ENCODE peak calls at places on chromosomes 5 and 9, in nine cellular contexts. T, D, K, R, B, V, Y, G and U are unnamed samples.

GRCh38 chr5:31412324-31412723 is 119.6 kb downstream of the DROSHA start:
- DNase-seq in T (no peak), D (no peak), K (no peak), R (no peak), B (no peak), V (no peak), Y (no peak), G (no peak), U (no peak)

GRCh38 chr9:133375116-133375723 is 640 bp downstream of the SURF4 start:
- DNase-seq in T (no peak), D (no peak), K (no peak), R (peak), B (peak), V (peak), Y (no peak), G (no peak), U (no peak)

GRCh38 chr5:20231040-20231439 is 243.0 kb upstream of the CDH18 start:
- DNase-seq in T (no peak), D (no peak), K (no peak), R (no peak), B (no peak), V (no peak), Y (no peak), G (no peak), U (no peak)

GRCh38 chr5:3590967-3591900 is 4.4 kb upstream of the IRX1 start:
- DNase-seq in T (no peak), D (no peak), K (no peak), R (no peak), B (no peak), V (no peak), Y (no peak), G (no peak), U (no peak)

GRCh38 chr9:69223605-69224004 is 49.5 kb downstream of the TJP2 start:
- DNase-seq in T (no peak), D (no peak), K (no peak), R (no peak), B (peak), V (peak), Y (no peak), G (peak), U (no peak)

GRCh38 chr5:53487436-53487835 is 7.0 kb downstream of the FST start:
- DNase-seq in T (no peak), D (no peak), K (no peak), R (no peak), B (no peak), V (no peak), Y (no peak), G (no peak), U (no peak)

GRCh38 chr5:134647750-134648424 is 698 bp upstream of the SEC24A start:
- DNase-seq in T (no peak), D (no peak), K (no peak), R (no peak), B (peak), V (peak), Y (no peak), G (peak), U (peak)

GRCh38 chr5:123092696-123093095 is 3.7 kb downstream of the PRDM6 start:
- DNase-seq in T (no peak), D (no peak), K (no peak), R (no peak), B (no peak), V (no peak), Y (no peak), G (no peak), U (no peak)

GRCh38 chr5:1474183-1474839 is 29.1 kb upstream of the SLC6A3 start:
- DNase-seq in T (peak), D (no peak), K (peak), R (peak), B (no peak), V (no peak), Y (no peak), G (no peak), U (no peak)

GRCh38 chr5:83179966-83180365 is 102.6 kb downstream of the XRCC4 start:
- DNase-seq in T (no peak), D (no peak), K (no peak), R (no peak), B (no peak), V (no peak), Y (no peak), G (no peak), U (no peak)

GRCh38 chr5:127870914-127871313 is 167.7 kb downstream of the CCDC192 start:
- DNase-seq in T (peak), D (peak), K (no peak), R (no peak), B (no peak), V (peak), Y (peak), G (no peak), U (no peak)

GRCh38 chr9:114364528-114365041 is 23.2 kb downstream of the AKNA start:
- DNase-seq in T (no peak), D (peak), K (no peak), R (no peak), B (no peak), V (no peak), Y (no peak), G (no peak), U (no peak)

GRCh38 chr9:127763918-127764384 is 14.5 kb downstream of the SH2D3C start:
- DNase-seq in T (no peak), D (no peak), K (peak), R (peak), B (peak), V (peak), Y (no peak), G (no peak), U (peak)

GRCh38 chr9:126165755-126166154 is 160.9 kb upstream of the MVB12B start:
- DNase-seq in T (no peak), D (no peak), K (no peak), R (no peak), B (no peak), V (peak), Y (no peak), G (no peak), U (no peak)

GRCh38 chr9:134968011-134968822 is 50.5 kb upstream of the FCN1 start:
- DNase-seq in T (no peak), D (peak), K (no peak), R (peak), B (no peak), V (no peak), Y (no peak), G (no peak), U (no peak)

GRCh38 chr9:134970719-134971118 is 53.0 kb upstream of the FCN1 start:
- DNase-seq in T (no peak), D (peak), K (no peak), R (no peak), B (no peak), V (no peak), Y (no peak), G (no peak), U (no peak)

GRCh38 chr9:134968823-134969090 is 51.0 kb upstream of the FCN1 start:
- DNase-seq in T (no peak), D (peak), K (no peak), R (peak), B (no peak), V (no peak), Y (no peak), G (no peak), U (no peak)

GRCh38 chr9:134970198-134970597 is 52.5 kb upstream of the FCN1 start:
- DNase-seq in T (no peak), D (no peak), K (no peak), R (no peak), B (no peak), V (no peak), Y (no peak), G (no peak), U (no peak)

DNA sequence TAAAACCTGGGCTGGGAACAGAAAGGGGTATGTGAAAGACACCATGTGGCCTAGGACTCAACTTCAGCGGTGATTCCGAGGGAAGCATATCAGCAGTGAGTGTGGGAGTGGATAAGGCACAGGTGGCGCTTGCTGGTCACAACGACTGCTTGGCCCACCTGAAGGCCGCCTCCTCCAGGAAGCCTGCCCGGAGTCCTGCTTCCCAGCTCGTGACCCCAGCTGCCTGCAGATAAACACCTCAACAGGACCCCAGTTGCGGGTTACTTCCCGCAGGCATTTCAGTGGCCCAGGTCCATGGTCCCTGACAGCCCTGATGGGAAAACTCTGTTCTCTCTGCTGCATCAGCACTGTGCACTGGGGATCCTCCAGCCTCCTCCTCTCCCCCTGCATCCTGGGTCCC is 51.7 kb upstream of the FCN1 start:
- DNase-seq in T (no peak), D (peak), K (no peak), R (no peak), B (no peak), V (no peak), Y (no peak), G (no peak), U (no peak)
- H3K27ac ChIP-seq in T (no peak), D (no peak), K (no peak), R (no peak), B (no peak), V (no peak), Y (no peak), G (no peak), U (no peak)

GRCh38 chr5:167820266-167820988 is 471.0 kb upstream of the WWC1 start:
- DNase-seq in T (no peak), D (no peak), K (no peak), R (no peak), B (no peak), V (no peak), Y (peak), G (no peak), U (no peak)
- H3K4me3 ChIP-seq in T (no peak), D (no peak), K (no peak), R (no peak), B (no peak), V (no peak), Y (peak), G (no peak), U (no peak)

GRCh38 chr9:105065119-105066088 is 137.4 kb upstream of the ABCA1 start:
- DNase-seq in T (no peak), D (no peak), K (no peak), R (no peak), B (peak), V (no peak), Y (no peak), G (no peak), U (no peak)
- H3K27ac ChIP-seq in T (no peak), D (peak), K (peak), R (peak), B (peak), V (peak), Y (peak), G (no peak), U (no peak)

DNA sequence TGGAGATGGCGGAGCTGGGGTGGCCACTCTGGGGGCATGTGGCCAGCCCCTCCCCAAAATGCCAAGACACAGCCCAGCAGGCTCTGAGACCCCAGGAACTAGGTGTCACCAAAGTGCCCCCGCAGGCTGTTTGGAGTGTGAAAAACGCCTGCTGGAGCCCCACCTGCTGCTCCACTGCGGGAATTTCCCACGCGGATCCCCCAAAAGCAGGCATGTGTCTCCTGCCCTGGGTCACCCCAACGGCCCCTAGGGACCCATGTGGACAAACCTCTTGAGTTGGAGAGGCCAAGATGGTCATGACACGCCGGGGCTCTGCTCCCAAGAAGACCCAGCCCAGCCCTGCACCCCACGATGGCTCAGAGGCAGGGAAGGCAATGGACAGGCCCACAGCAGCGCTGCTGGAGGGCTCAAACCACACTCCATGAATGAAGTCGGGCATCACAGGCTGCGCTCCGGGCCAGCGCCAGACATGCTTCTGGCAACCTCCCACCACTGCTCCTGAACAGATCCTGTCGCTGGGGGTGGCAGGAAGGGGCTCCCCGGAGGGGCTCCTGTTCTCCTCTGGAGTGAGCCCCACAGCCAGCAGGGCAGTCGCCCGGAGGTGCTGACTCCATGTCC is 15.3 kb downstream of the NOTCH1 start:
- DNase-seq in T (no peak), D (no peak), K (no peak), R (no peak), B (no peak), V (no peak), Y (no peak), G (no peak), U (no peak)
- H3K4me3 ChIP-seq in T (no peak), D (no peak), K (no peak), R (no peak), B (no peak), V (no peak), Y (peak), G (no peak), U (no peak)

DNA sequence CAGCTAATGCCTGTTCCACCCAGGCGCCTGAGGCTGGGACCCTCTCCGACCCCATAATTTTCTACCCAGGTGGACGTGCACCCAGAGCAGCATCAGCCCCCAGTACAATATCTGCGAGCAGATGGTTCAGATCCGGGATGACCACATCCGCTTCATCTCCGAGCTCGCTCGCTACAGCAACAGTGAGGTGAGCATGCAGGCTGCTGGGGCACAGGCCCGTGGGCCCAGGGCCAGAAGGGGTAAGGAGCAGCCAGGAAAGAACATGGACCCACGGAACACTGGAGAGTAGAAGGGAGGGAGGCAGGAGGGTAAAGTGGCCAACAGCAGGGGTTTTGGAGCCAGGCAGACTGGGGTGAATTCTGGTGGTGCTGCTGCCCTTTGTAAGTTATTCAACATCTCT is 45.7 kb downstream of the CYFIP2 start:
- DNase-seq in T (no peak), D (no peak), K (no peak), R (no peak), B (no peak), V (no peak), Y (no peak), G (no peak), U (no peak)
- H3K27ac ChIP-seq in T (no peak), D (no peak), K (no peak), R (no peak), B (no peak), V (no peak), Y (no peak), G (no peak), U (peak)

GRCh38 chr5:77180167-77181081 is 30.1 kb upstream of the PDE8B start:
- DNase-seq in T (peak), D (peak), K (no peak), R (peak), B (no peak), V (no peak), Y (no peak), G (no peak), U (no peak)
- H3K4me3 ChIP-seq in T (peak), D (peak), K (peak), R (peak), B (no peak), V (peak), Y (peak), G (peak), U (no peak)

DNA sequence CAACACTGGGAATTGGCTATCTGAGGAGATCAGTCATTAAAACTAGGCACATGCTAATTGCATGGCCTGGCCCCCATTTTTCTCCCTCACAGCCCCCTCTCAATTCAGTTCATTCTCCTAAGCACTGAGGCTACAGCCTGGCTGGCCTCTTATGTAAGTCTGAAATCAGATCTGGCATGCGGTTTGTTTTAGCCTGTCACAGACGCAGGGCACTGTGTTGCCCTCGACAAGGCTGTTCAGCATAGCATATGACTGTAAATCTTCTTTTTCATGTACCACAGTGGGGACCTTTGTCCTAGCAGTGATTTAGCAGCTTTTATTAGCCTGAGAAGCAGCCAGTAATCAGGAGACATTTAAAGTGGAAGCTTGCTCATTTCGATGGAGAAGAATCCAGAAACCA is 57.9 kb downstream of the RORB start:
- DNase-seq in T (no peak), D (no peak), K (no peak), R (no peak), B (no peak), V (no peak), Y (no peak), G (no peak), U (no peak)
- H3K27ac ChIP-seq in T (peak), D (no peak), K (no peak), R (no peak), B (no peak), V (no peak), Y (no peak), G (no peak), U (no peak)

GRCh38 chr5:139670369-139671095 is 22.4 kb downstream of the CXXC5 start:
- DNase-seq in T (no peak), D (no peak), K (no peak), R (no peak), B (peak), V (no peak), Y (no peak), G (no peak), U (peak)
- H3K4me3 ChIP-seq in T (peak), D (peak), K (no peak), R (no peak), B (no peak), V (no peak), Y (peak), G (peak), U (peak)

GRCh38 chr9:87622098-87622497 is 103.8 kb upstream of the CTSL start:
- DNase-seq in T (no peak), D (no peak), K (no peak), R (no peak), B (no peak), V (no peak), Y (no peak), G (no peak), U (no peak)
- H3K27ac ChIP-seq in T (no peak), D (no peak), K (no peak), R (no peak), B (no peak), V (no peak), Y (no peak), G (no peak), U (no peak)

GRCh38 chr9:131851414-131851813 is 111.5 kb upstream of the RAPGEF1 start:
- DNase-seq in T (no peak), D (no peak), K (no peak), R (no peak), B (no peak), V (no peak), Y (no peak), G (no peak), U (no peak)

GRCh38 chr9:131856105-131856504 is 116.2 kb upstream of the RAPGEF1 start:
- DNase-seq in T (no peak), D (no peak), K (no peak), R (no peak), B (peak), V (no peak), Y (no peak), G (no peak), U (no peak)

GRCh38 chr9:131853434-131853833 is 113.6 kb upstream of the RAPGEF1 start:
- DNase-seq in T (no peak), D (no peak), K (no peak), R (no peak), B (no peak), V (no peak), Y (no peak), G (no peak), U (no peak)

GRCh38 chr9:131854334-131854733 is 114.5 kb upstream of the RAPGEF1 start:
- DNase-seq in T (peak), D (no peak), K (no peak), R (no peak), B (no peak), V (no peak), Y (no peak), G (no peak), U (no peak)

GRCh38 chr9:131854906-131855504 is 115.1 kb upstream of the RAPGEF1 start:
- DNase-seq in T (no peak), D (no peak), K (no peak), R (no peak), B (no peak), V (no peak), Y (no peak), G (no peak), U (no peak)
- H3K4me3 ChIP-seq in T (no peak), D (no peak), K (no peak), R (no peak), B (no peak), V (no peak), Y (no peak), G (no peak), U (no peak)